ENCODE peak calls at places on chromosomes 2 and 18, in eight cellular contexts. A is neural crest cell, K is esophagus muscularis mucosa, V is osteoblast, O is AG10803, X is colonic mucosa, U is fibroblast of the aortic adventitia, H is transverse colon. Q is an unnamed sample.

GRCh38 chr2:221914334-221914733 is 342.2 kb upstream of the EPHA4 start:
- DNase-seq in A (no peak), K (no peak), V (no peak), O (no peak), X (no peak), U (peak; percentile 3), H (no peak), Q (no peak)

GRCh38 chr2:157691695-157692094 is 63.0 kb upstream of the ACVR1C start:
- DNase-seq in A (no peak), K (no peak), V (no peak), O (no peak), X (no peak), U (no peak), H (no peak), Q (no peak)

GRCh38 chr18:58669731-58670379 is 1.4 kb upstream of the MALT1 start:
- DNase-seq in A (no peak), K (no peak), V (peak; percentile 44), O (peak; percentile 25), X (peak; percentile 46), U (no peak), H (no peak), Q (no peak)

GRCh38 chr18:35693829-35694228 is 112.3 kb downstream of the GALNT1 start:
- DNase-seq in A (no peak), K (no peak), V (no peak), O (no peak), X (no peak), U (no peak), H (no peak), Q (no peak)

GRCh38 chr2:170816499-170817246 is at the start of gene GAD1:
- DNase-seq in A (no peak), K (no peak), V (peak; percentile 92), O (peak; percentile 76), X (peak; percentile 82), U (peak; percentile 42), H (peak; percentile 76), Q (peak; percentile 76)

GRCh38 chr2:11491348-11491930 is 25.5 kb upstream of the E2F6 start:
- DNase-seq in A (no peak), K (no peak), V (no peak), O (no peak), X (no peak), U (no peak), H (no peak), Q (no peak)

GRCh38 chr2:162545254-162545653 is 201.3 kb downstream of the GCA start:
- DNase-seq in A (no peak), K (no peak), V (peak; percentile 47), O (no peak), X (no peak), U (no peak), H (no peak), Q (no peak)

GRCh38 chr2:133599813-133600212 is 31.6 kb upstream of the NCKAP5 start:
- DNase-seq in A (no peak), K (no peak), V (peak; percentile 26), O (no peak), X (no peak), U (no peak), H (no peak), Q (no peak)

GRCh38 chr2:129062160-129062912 is 743.7 kb upstream of the HS6ST1 start:
- DNase-seq in A (no peak), K (no peak), V (peak; percentile 42), O (no peak), X (no peak), U (no peak), H (no peak), Q (no peak)

GRCh38 chr2:100767810-100768806 is 51.8 kb upstream of the NPAS2 start:
- DNase-seq in A (no peak), K (no peak), V (no peak), O (no peak), X (no peak), U (no peak), H (no peak), Q (no peak)

GRCh38 chr2:218710687-218711549 is at the start of gene TTLL4:
- DNase-seq in A (peak; percentile 97), K (peak; percentile 99), V (peak; percentile 99), O (peak; percentile 95), X (peak; percentile 99), U (peak; percentile 95), H (peak; percentile 98), Q (peak; percentile 98)

GRCh38 chr2:6922201-6922656 is 5.0 kb downstream of the RNF144A start:
- DNase-seq in A (no peak), K (no peak), V (no peak), O (no peak), X (no peak), U (no peak), H (no peak), Q (no peak)

GRCh38 chr2:30565860-30566358 is 118.9 kb downstream of the LCLAT1 start:
- DNase-seq in A (no peak), K (no peak), V (no peak), O (peak; percentile 86), X (peak; percentile 22), U (peak; percentile 30), H (no peak), Q (no peak)

GRCh38 chr2:3242747-3243369 is 134.8 kb downstream of the EIPR1 start:
- DNase-seq in A (no peak), K (no peak), V (no peak), O (peak; percentile 69), X (no peak), U (peak; percentile 2), H (no peak), Q (no peak)

GRCh38 chr2:190333395-190333794 is 10.0 kb upstream of the INPP1 start:
- DNase-seq in A (no peak), K (no peak), V (no peak), O (no peak), X (no peak), U (no peak), H (no peak), Q (no peak)

GRCh38 chr2:190333928-190334327 is 9.5 kb upstream of the INPP1 start:
- DNase-seq in A (no peak), K (no peak), V (no peak), O (no peak), X (no peak), U (no peak), H (no peak), Q (no peak)

GRCh38 chr2:190327995-190328394 is 8.4 kb upstream of the HIBCH start:
- DNase-seq in A (no peak), K (no peak), V (no peak), O (no peak), X (no peak), U (no peak), H (no peak), Q (no peak)

GRCh38 chr2:190325588-190325987 is 6.0 kb upstream of the HIBCH start:
- DNase-seq in A (no peak), K (no peak), V (no peak), O (no peak), X (no peak), U (no peak), H (no peak), Q (no peak)

GRCh38 chr2:190328748-190329147 is 9.1 kb upstream of the HIBCH start:
- DNase-seq in A (no peak), K (no peak), V (no peak), O (peak; percentile 7), X (no peak), U (peak; percentile 42), H (no peak), Q (no peak)
- TF ChIP-seq CTCF in A (peak; percentile 25), K (no peak), V (peak; percentile 40), O (peak; percentile 26), X (no peak), U (peak; percentile 21), H (no peak), Q (no peak)

DNA sequence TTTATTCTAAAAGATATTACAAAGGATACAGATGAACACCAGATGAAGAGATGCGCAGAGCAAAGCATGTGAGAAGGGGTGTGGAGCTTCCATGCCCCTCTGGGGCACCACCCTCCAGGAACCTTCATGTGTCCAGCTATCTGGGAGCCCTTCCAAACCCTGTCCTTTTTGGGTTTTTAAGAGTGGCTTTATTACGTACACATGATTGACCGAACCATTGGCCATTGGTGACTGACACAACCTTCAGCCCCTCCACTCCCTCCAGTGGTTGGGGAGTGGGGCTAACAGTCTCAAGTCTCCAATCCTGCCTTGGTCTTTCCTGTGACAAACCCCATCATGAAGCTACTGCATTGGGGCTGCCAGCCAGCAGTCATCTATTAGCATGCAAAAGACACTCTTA is 19.5 kb downstream of the IL1B start:
- DNase-seq in A (no peak), K (no peak), V (no peak), O (no peak), X (no peak), U (no peak), H (no peak), Q (no peak)
- TF ChIP-seq CTCF in A (no peak), K (no peak), V (no peak), O (no peak), X (no peak), U (no peak), H (no peak), Q (no peak)

DNA sequence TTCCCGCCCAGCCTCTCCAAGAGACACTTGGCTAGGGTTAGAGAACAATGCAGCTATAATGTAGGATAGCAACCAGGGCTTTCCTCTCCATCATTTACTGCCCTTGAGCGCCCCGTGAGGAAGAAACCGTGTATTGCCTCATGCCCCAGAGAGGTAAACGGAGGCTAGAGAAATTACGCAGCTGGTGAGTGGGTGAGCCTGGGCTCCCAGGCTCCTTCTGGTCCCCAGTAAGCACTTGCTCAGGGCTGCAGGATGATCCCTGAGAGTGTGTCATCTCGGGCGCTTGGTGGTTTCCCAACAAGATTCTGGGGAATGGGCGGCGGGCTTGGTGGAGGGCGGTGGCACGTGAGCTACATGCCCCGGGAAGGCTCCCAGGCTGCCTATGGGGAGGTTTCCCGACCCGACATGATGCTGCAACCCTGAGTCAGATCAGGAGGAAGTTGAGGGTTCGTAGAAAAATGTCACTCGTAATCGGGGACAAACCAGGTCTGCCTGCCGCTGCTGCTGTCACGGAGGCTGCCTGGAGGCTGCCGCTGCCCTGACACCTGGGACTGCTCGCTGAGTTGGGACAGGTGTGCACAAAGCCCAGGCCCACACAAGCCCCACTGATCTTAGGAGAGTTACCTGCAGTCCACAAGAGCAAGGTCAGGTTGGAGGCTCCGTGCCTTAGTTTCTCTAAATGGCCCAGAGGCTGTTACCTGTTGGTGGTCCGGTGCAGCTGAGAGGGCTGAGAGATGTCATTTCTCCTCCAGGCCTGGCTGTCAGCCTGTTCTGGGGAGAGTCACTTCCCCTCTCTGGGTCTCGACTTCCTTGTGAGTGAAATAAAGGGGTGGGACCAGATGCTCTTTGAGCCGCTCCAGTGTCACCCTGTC is at the start of gene GPR55:
- DNase-seq in A (no peak), K (no peak), V (no peak), O (no peak), X (peak; percentile 50), U (no peak), H (peak; percentile 56), Q (peak; percentile 74)
- TF ChIP-seq CTCF in A (peak; percentile 40), K (no peak), V (peak; percentile 14), O (no peak), X (peak; percentile 23), U (no peak), H (no peak), Q (peak; percentile 85)

DNA sequence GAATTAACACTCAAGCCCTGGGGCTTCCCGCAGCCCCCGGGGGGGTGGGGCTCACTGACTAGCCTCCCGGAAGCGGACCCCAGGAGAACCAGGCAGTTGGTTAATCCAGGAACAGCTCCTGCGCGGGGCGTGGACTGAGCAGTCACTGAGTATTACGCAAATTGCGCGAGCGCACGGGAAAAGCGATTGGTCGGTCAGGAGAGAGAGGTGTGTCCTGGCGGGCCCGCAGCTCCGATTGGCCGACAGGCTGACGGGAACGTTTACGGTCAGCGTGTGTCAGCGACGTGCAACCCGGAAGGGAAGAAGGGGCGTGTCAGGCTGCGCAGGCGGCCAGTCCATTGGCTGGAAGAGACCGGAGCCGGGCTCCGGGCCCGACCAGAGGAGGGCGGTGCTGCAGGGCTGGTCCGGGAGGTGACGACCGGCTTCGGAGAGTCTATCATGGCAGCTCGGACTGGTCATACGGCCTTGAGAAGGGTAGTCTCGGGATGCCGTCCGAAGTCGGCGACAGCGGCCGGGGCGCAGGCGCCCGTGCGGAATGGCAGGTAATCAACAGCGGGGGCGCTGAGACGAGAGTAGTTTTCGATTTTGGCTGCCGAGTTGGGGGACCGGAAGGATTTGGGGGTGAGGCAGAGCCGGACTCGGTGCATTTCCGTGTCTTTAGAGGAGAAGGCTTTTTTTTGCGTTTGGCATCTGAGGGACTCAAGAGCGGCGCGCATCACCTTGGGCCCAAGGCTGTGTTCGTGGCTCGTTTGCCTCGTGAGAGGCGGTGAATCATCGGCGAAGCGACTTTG is at the start of gene COQ10B:
- DNase-seq in A (peak; percentile 92), K (peak; percentile 100), V (peak; percentile 99), O (peak; percentile 100), X (peak; percentile 99), U (peak; percentile 99), H (peak; percentile 99), Q (peak; percentile 96)
- TF ChIP-seq CTCF in A (no peak), K (peak; percentile 38), V (peak; percentile 17), O (peak; percentile 28), X (no peak), U (peak; percentile 41), H (peak; percentile 40), Q (no peak)